ENCODE peak calls at places on chromosomes 2 and 18, in five cellular contexts. V, Q, N, O and C are unnamed samples.
A peak's percentile ranks its signal among the peaks of the same experiment; 100 is the strongest.

GRCh38 chr2:36287363-36288275 is 68.0 kb upstream of the CRIM1 start:
- DNase-seq in V (peak; percentile 62), Q (peak; percentile 4), N (no peak), O (peak; percentile 62), C (no peak)

GRCh38 chr2:36526216-36526615 is 71.8 kb downstream of the FEZ2 start:
- DNase-seq in V (no peak), Q (no peak), N (no peak), O (no peak), C (no peak)

GRCh38 chr2:238102865-238103264 is 2.7 kb downstream of the ESPNL start:
- DNase-seq in V (no peak), Q (no peak), N (no peak), O (no peak), C (no peak)

GRCh38 chr2:192675640-192676039 is 480.9 kb upstream of the TMEFF2 start:
- DNase-seq in V (no peak), Q (no peak), N (no peak), O (no peak), C (no peak)

GRCh38 chr2:172096661-172097547 is 5.8 kb downstream of the DLX2 start:
- DNase-seq in V (peak; percentile 42), Q (peak; percentile 81), N (peak; percentile 61), O (no peak), C (no peak)

GRCh38 chr18:22378672-22379282 is 38.9 kb downstream of the CTAGE1 start:
- DNase-seq in V (peak; percentile 53), Q (no peak), N (peak; percentile 67), O (peak; percentile 11), C (no peak)

GRCh38 chr18:22136395-22136794 is 33.0 kb upstream of the GATA6 start:
- DNase-seq in V (peak; percentile 22), Q (no peak), N (no peak), O (peak; percentile 75), C (no peak)

GRCh38 chr2:238496756-238497609 is 70.3 kb downstream of the ASB1 start:
- DNase-seq in V (no peak), Q (no peak), N (no peak), O (no peak), C (no peak)

GRCh38 chr18:475202-475624 is 25.3 kb downstream of the COLEC12 start:
- DNase-seq in V (peak; percentile 87), Q (peak; percentile 69), N (no peak), O (peak; percentile 58), C (peak; percentile 37)

GRCh38 chr2:236200378-236200777 is 32.2 kb upstream of the GBX2 start:
- DNase-seq in V (no peak), Q (no peak), N (no peak), O (no peak), C (no peak)

GRCh38 chr2:100938031-100939026 is 63.8 kb upstream of the RPL31 start:
- DNase-seq in V (peak; percentile 32), Q (no peak), N (no peak), O (no peak), C (no peak)

GRCh38 chr2:132936261-132936660 is 266.3 kb upstream of the LYPD1 start:
- DNase-seq in V (peak; percentile 28), Q (no peak), N (no peak), O (peak; percentile 23), C (no peak)

GRCh38 chr2:20452551-20452950 is 5.7 kb downstream of the RHOB start:
- DNase-seq in V (no peak), Q (no peak), N (peak; percentile 39), O (peak; percentile 47), C (no peak)

GRCh38 chr2:226649871-226650660 is 149.6 kb downstream of the IRS1 start:
- DNase-seq in V (peak; percentile 92), Q (peak; percentile 99), N (peak; percentile 55), O (peak; percentile 98), C (peak; percentile 89)

GRCh38 chr2:75100011-75100680 is 99.2 kb downstream of the TACR1 start:
- DNase-seq in V (no peak), Q (peak; percentile 70), N (no peak), O (peak; percentile 42), C (no peak)

GRCh38 chr2:56191617-56192016 is 7.8 kb downstream of the CCDC85A start:
- DNase-seq in V (peak; percentile 73), Q (no peak), N (peak; percentile 64), O (no peak), C (peak; percentile 40)

GRCh38 chr18:2459886-2460285 is 111.4 kb downstream of the METTL4 start:
- DNase-seq in V (no peak), Q (peak; percentile 3), N (no peak), O (peak; percentile 27), C (no peak)

GRCh38 chr2:20596973-20597867 is 53.7 kb downstream of the HS1BP3 start:
- DNase-seq in V (peak; percentile 83), Q (peak; percentile 86), N (no peak), O (no peak), C (no peak)

GRCh38 chr2:195820867-195821565 is 164.0 kb downstream of the SLC39A10 start:
- DNase-seq in V (no peak), Q (no peak), N (no peak), O (no peak), C (no peak)

GRCh38 chr18:63237911-63238710 is 81.5 kb downstream of the BCL2 start:
- DNase-seq in V (peak; percentile 84), Q (peak; percentile 77), N (peak; percentile 81), O (peak; percentile 88), C (no peak)

GRCh38 chr2:199100326-199101110 is 357.2 kb downstream of the SATB2 start:
- DNase-seq in V (no peak), Q (peak; percentile 20), N (no peak), O (no peak), C (no peak)

GRCh38 chr2:241865957-241866858 is 3.3 kb upstream of the RTP5 start:
- DNase-seq in V (peak; percentile 17), Q (no peak), N (peak; percentile 85), O (no peak), C (no peak)

GRCh38 chr2:221130431-221130830 is 441.7 kb downstream of the EPHA4 start:
- DNase-seq in V (no peak), Q (no peak), N (no peak), O (no peak), C (no peak)

GRCh38 chr18:7298149-7298548 is 67.3 kb downstream of the LRRC30 start:
- DNase-seq in V (no peak), Q (no peak), N (no peak), O (no peak), C (no peak)

GRCh38 chr2:204110250-204111183 is 174.0 kb downstream of the ICOS start:
- DNase-seq in V (peak; percentile 84), Q (peak; percentile 15), N (no peak), O (peak; percentile 47), C (no peak)

GRCh38 chr18:28541276-28541930 is 364.5 kb upstream of the CDH2 start:
- DNase-seq in V (no peak), Q (no peak), N (no peak), O (no peak), C (no peak)

GRCh38 chr2:69012310-69013122 is 463 bp upstream of the ANTXR1 start:
- DNase-seq in V (peak; percentile 56), Q (peak; percentile 65), N (peak; percentile 3), O (peak; percentile 56), C (no peak)

GRCh38 chr2:69911985-69912563 is 2.8 kb upstream of the MXD1 start:
- DNase-seq in V (peak; percentile 62), Q (peak; percentile 37), N (peak; percentile 73), O (no peak), C (no peak)

GRCh38 chr2:155965415-155966070 is 367.0 kb downstream of the NR4A2 start:
- DNase-seq in V (no peak), Q (no peak), N (no peak), O (no peak), C (no peak)

GRCh38 chr2:142180820-142181533 is 50.2 kb upstream of the LRP1B start:
- DNase-seq in V (peak; percentile 58), Q (no peak), N (peak; percentile 70), O (peak; percentile 53), C (no peak)

GRCh38 chr2:46825231-46825957 is 90.2 kb downstream of the MCFD2 start:
- DNase-seq in V (no peak), Q (no peak), N (no peak), O (no peak), C (no peak)

GRCh38 chr2:229133155-229133772 is 137.8 kb downstream of the PID1 start:
- DNase-seq in V (no peak), Q (no peak), N (peak; percentile 47), O (peak; percentile 6), C (peak; percentile 18)

GRCh38 chr2:62760555-62760954 is 55.0 kb downstream of the EHBP1 start:
- DNase-seq in V (no peak), Q (peak; percentile 55), N (no peak), O (peak; percentile 79), C (no peak)
- TF ChIP-seq CTCF in V (no peak), Q (no peak), N (no peak), O (no peak), C (no peak)

GRCh38 chr2:107407974-107408373 is 418.7 kb upstream of the RGPD4 start:
- DNase-seq in V (no peak), Q (no peak), N (no peak), O (no peak), C (no peak)

GRCh38 chr2:107414376-107414775 is 412.3 kb upstream of the RGPD4 start:
- DNase-seq in V (no peak), Q (no peak), N (no peak), O (peak; percentile 7), C (no peak)

GRCh38 chr2:107412209-107412904 is 414.3 kb upstream of the RGPD4 start:
- DNase-seq in V (no peak), Q (no peak), N (no peak), O (peak; percentile 85), C (no peak)

GRCh38 chr2:107411267-107411666 is 415.4 kb upstream of the RGPD4 start:
- DNase-seq in V (no peak), Q (no peak), N (no peak), O (no peak), C (no peak)

GRCh38 chr2:107412981-107413380 is 413.7 kb upstream of the RGPD4 start:
- DNase-seq in V (no peak), Q (no peak), N (no peak), O (peak; percentile 48), C (no peak)
- H3K4me3 ChIP-seq in V (no peak overlapping the region), Q (no peak overlapping the region), N (no peak overlapping the region), O (no peak overlapping the region), C (no peak overlapping the region)

GRCh38 chr2:58110765-58111164 is 64.2 kb downstream of the VRK2 start:
- DNase-seq in V (no peak), Q (no peak), N (peak; percentile 27), O (no peak), C (no peak)
- TF ChIP-seq CTCF in V (no peak), Q (no peak), N (peak; percentile 41), O (peak; percentile 19), C (no peak)

GRCh38 chr2:197504000-197504399 is 3.8 kb downstream of the HSPE1 start:
- DNase-seq in V (no peak), Q (no peak), N (no peak), O (no peak), C (no peak)

GRCh38 chr2:197500503-197501179 is 462 bp downstream of the HSPE1 start:
- DNase-seq in V (peak; percentile 62), Q (no peak), N (peak; percentile 8), O (peak; percentile 1), C (no peak)

GRCh38 chr2:197504512-197504911 is 4.3 kb downstream of the HSPE1 start:
- DNase-seq in V (no peak), Q (no peak), N (no peak), O (no peak), C (no peak)

GRCh38 chr2:197502685-197503084 is 2.5 kb downstream of the HSPE1 start:
- DNase-seq in V (no peak), Q (no peak), N (no peak), O (no peak), C (no peak)

GRCh38 chr2:197502201-197502600 is 2.0 kb downstream of the HSPE1 start:
- DNase-seq in V (no peak), Q (no peak), N (no peak), O (no peak), C (peak; percentile 86)
- H3K4me3 ChIP-seq in V (no peak overlapping the region), Q (peak overlapping the region; percentile 69), N (peak overlapping the region; percentile 75), O (peak overlapping the region; percentile 96), C (peak overlapping the region; percentile 60)

GRCh38 chr2:85259101-85259590 is 68.6 kb downstream of the TGOLN2 start:
- DNase-seq in V (no peak), Q (no peak), N (peak; percentile 87), O (peak; percentile 39), C (no peak)
- TF ChIP-seq CTCF in V (no peak), Q (no peak), N (no peak), O (no peak), C (no peak)